ENCODE peak calls at places on chromosome 19, in five cellular contexts. One of them, this sample, is unnamed.
A peak's percentile ranks its signal among the peaks of the same experiment; 100 is the strongest.

GRCh38 chr19:44644391-44645016 is 794 bp downstream of the PVR start:
- DNase-seq in thoracic aorta: no peak
- DNase-seq in heart left ventricle: no peak
- DNase-seq in transverse colon: peak; percentile 27
- DNase-seq in foreskin fibroblast: peak; percentile 56
- DNase-seq in this sample: peak; percentile 21

GRCh38 chr19:55212447-55212846 is 3.1 kb upstream of the PTPRH start:
- DNase-seq in thoracic aorta: no peak
- DNase-seq in heart left ventricle: no peak
- DNase-seq in transverse colon: peak; percentile 67
- DNase-seq in foreskin fibroblast: no peak
- DNase-seq in this sample: no peak

GRCh38 chr19:21460686-21461085 is 44.7 kb upstream of the ZNF429 start:
- DNase-seq in thoracic aorta: no peak
- DNase-seq in heart left ventricle: no peak
- DNase-seq in transverse colon: no peak
- DNase-seq in foreskin fibroblast: no peak
- DNase-seq in this sample: no peak

GRCh38 chr19:33377586-33378475 is 4.3 kb downstream of the CEBPG start:
- DNase-seq in thoracic aorta: no peak
- DNase-seq in heart left ventricle: no peak
- DNase-seq in transverse colon: no peak
- DNase-seq in foreskin fibroblast: peak; percentile 51
- DNase-seq in this sample: no peak

GRCh38 chr19:31256601-31256990 is 92.6 kb downstream of the TSHZ3 start:
- DNase-seq in thoracic aorta: no peak
- DNase-seq in heart left ventricle: no peak
- DNase-seq in transverse colon: no peak
- DNase-seq in foreskin fibroblast: no peak
- DNase-seq in this sample: no peak

GRCh38 chr19:40625406-40626120 is 24.4 kb downstream of the LTBP4 start:
- DNase-seq in thoracic aorta: no peak
- DNase-seq in heart left ventricle: peak; percentile 51
- DNase-seq in transverse colon: no peak
- DNase-seq in foreskin fibroblast: no peak
- DNase-seq in this sample: no peak

GRCh38 chr19:2278504-2279158 is 3.3 kb downstream of the PEAK3 start:
- DNase-seq in thoracic aorta: no peak
- DNase-seq in heart left ventricle: no peak
- DNase-seq in transverse colon: peak; percentile 66
- DNase-seq in foreskin fibroblast: no peak
- DNase-seq in this sample: no peak

GRCh38 chr19:44958090-44958489 is 2.9 kb downstream of the CLPTM1 start:
- DNase-seq in thoracic aorta: no peak
- DNase-seq in heart left ventricle: no peak
- DNase-seq in transverse colon: no peak
- DNase-seq in foreskin fibroblast: no peak
- DNase-seq in this sample: no peak

GRCh38 chr19:15673176-15673654 is 328 bp downstream of the CYP4F12 start:
- DNase-seq in thoracic aorta: no peak
- DNase-seq in heart left ventricle: no peak
- DNase-seq in transverse colon: peak; percentile 43
- DNase-seq in foreskin fibroblast: no peak
- DNase-seq in this sample: no peak

DNA sequence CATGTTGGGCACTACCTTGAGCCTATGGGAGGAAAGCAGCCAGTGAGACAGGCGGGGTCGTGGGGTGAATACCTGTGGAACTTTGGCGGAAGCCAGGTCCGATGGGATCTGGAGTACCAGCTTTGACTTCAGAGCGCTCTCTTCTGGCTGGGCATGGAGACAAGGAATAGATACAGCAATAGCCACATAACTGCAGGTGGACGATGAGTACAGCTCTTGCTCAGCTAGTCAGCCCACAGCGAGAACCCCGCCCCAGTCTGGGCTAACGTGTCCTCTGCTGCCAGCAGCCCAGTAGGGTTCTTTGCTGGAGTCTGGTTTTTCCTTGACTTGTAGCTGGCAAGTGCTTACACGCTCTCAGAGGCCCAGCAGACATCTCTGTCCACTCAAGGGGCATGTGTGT is 83.4 kb downstream of the SIPA1L3 start:
- DNase-seq in thoracic aorta: no peak
- DNase-seq in heart left ventricle: no peak
- DNase-seq in transverse colon: no peak
- DNase-seq in foreskin fibroblast: no peak
- DNase-seq in this sample: no peak
- TF ChIP-seq CTCF in thoracic aorta: no peak
- TF ChIP-seq CTCF in heart left ventricle: no peak
- TF ChIP-seq CTCF in transverse colon: no peak
- TF ChIP-seq CTCF in foreskin fibroblast: no peak
- TF ChIP-seq CTCF in this sample: no peak

GRCh38 chr19:35142531-35143230 is 374 bp upstream of the FXYD7 start:
- DNase-seq in thoracic aorta: no peak
- DNase-seq in heart left ventricle: peak; percentile 79
- DNase-seq in transverse colon: peak; percentile 67
- DNase-seq in foreskin fibroblast: peak; percentile 63
- DNase-seq in this sample: no peak
- TF ChIP-seq CTCF in thoracic aorta: peak; percentile 63
- TF ChIP-seq CTCF in heart left ventricle: peak; percentile 62
- TF ChIP-seq CTCF in transverse colon: peak; percentile 80
- TF ChIP-seq CTCF in foreskin fibroblast: no peak
- TF ChIP-seq CTCF in this sample: peak; percentile 82

DNA sequence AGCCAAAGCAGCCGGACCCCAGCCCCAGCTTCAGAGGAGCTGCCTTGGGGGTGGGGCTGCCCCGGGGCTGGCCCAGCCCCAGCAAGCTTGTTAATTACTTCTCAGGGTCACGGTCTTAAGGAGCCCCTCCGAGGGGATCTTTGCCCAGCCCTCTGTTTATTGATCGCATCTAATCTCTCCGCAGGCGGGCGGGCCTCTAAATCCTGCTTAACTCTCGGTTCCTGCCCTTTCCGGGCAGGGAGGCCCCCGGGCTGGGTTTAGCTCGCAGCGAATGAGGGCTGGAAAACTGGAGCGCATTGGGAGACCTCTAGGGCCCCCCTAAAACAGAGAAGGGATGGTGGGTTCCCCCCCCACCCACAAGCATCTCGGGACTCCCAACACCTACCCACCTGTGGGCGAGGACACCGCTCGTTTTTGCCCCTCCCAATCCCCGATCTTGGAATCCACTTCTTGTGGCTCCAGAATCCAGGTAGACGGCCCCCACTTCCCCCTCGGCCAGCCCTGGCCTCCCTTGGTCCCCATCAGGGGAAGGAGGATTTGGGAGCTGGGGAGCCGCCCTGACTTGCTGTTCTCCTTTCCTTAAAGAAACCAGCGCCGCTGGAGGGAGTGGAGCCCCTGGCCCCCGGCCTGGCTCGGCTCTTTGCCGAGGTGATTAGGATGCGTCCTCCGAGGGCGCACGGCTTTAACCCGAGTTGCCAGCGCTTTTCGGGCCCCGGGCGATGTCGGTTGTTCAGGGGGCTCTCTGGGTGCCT is 59.5 kb upstream of the ADGRL1 start:
- DNase-seq in thoracic aorta: no peak
- DNase-seq in heart left ventricle: no peak
- DNase-seq in transverse colon: no peak
- DNase-seq in foreskin fibroblast: no peak
- DNase-seq in this sample: no peak
- TF ChIP-seq CTCF in thoracic aorta: no peak
- TF ChIP-seq CTCF in heart left ventricle: no peak
- TF ChIP-seq CTCF in transverse colon: no peak
- TF ChIP-seq CTCF in foreskin fibroblast: no peak
- TF ChIP-seq CTCF in this sample: no peak

GRCh38 chr19:695350-695949 is at the start of gene PRSS57:
- DNase-seq in thoracic aorta: no peak
- DNase-seq in heart left ventricle: no peak
- DNase-seq in transverse colon: no peak
- DNase-seq in foreskin fibroblast: no peak
- DNase-seq in this sample: no peak

GRCh38 chr19:690203-690602 is 5.0 kb downstream of the PRSS57 start:
- DNase-seq in thoracic aorta: no peak
- DNase-seq in heart left ventricle: no peak
- DNase-seq in transverse colon: no peak
- DNase-seq in foreskin fibroblast: no peak
- DNase-seq in this sample: no peak

GRCh38 chr19:688992-689391 is 6.3 kb downstream of the PRSS57 start:
- DNase-seq in thoracic aorta: no peak
- DNase-seq in heart left ventricle: no peak
- DNase-seq in transverse colon: no peak
- DNase-seq in foreskin fibroblast: no peak
- DNase-seq in this sample: no peak

DNA sequence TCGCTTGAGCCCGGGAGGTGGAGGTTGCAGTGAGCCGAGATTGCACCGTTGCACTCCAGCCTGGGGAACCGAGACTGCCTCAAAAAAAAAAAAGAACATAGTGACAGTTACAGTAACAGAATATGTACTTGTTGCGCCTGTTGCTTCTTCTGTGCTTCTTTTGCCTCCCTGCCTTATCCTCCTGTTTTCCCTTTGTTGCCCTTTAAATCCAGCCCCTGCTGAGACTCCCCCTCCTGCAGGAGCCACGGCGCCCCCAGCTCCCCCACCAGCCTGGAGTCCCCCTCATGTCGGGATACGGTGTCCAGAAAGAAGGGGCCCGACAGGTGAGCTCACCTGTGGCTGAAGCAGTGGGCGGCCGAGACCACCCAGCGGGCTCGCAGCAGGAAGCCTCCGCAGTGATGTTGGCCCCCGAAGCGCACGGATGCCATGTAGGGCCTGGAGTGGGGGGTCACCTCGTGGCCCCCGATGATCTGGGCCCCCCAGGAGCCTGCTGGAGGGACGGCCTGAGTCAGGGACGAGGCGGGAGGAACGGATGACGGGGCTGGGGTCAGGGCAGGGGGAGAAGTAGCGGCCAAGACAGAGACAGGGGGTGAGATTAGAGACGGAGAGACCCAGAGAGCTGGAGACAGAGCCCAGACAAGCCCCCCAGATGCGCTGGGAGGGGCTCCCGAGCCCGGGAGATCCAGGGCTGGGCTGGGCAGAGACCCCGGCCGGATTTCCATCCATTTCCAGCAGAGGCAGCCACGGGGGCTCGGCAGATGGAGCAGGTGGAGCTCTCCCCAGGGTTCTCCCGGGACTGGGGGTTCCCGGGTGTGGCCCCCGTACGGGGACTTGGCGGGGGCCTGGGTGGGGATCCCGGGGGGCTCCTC is 537 bp downstream of the PRSS57 start:
- DNase-seq in thoracic aorta: no peak
- DNase-seq in heart left ventricle: no peak
- DNase-seq in transverse colon: no peak
- DNase-seq in foreskin fibroblast: no peak
- DNase-seq in this sample: no peak
- TF ChIP-seq CTCF in thoracic aorta: no peak
- TF ChIP-seq CTCF in heart left ventricle: no peak
- TF ChIP-seq CTCF in transverse colon: no peak
- TF ChIP-seq CTCF in foreskin fibroblast: no peak
- TF ChIP-seq CTCF in this sample: no peak

GRCh38 chr19:41753936-41754529 is 1.3 kb upstream of the CEACAM6 start:
- DNase-seq in thoracic aorta: no peak
- DNase-seq in heart left ventricle: no peak
- DNase-seq in transverse colon: peak; percentile 77
- DNase-seq in foreskin fibroblast: peak; percentile 56
- DNase-seq in this sample: peak; percentile 21
- TF ChIP-seq CTCF in thoracic aorta: peak; percentile 40
- TF ChIP-seq CTCF in heart left ventricle: peak; percentile 55
- TF ChIP-seq CTCF in transverse colon: peak; percentile 80
- TF ChIP-seq CTCF in foreskin fibroblast: peak; percentile 63
- TF ChIP-seq CTCF in this sample: peak; percentile 81

GRCh38 chr19:5804516-5805464 is at the start of gene NRTN:
- DNase-seq in thoracic aorta: no peak
- DNase-seq in heart left ventricle: no peak
- DNase-seq in transverse colon: peak; percentile 67
- DNase-seq in foreskin fibroblast: no peak
- DNase-seq in this sample: no peak

GRCh38 chr19:5805465-5806132 is 732 bp downstream of the NRTN start:
- DNase-seq in thoracic aorta: no peak
- DNase-seq in heart left ventricle: peak; percentile 83
- DNase-seq in transverse colon: peak; percentile 87
- DNase-seq in foreskin fibroblast: peak; percentile 69
- DNase-seq in this sample: peak; percentile 25

GRCh38 chr19:5806905-5807304 is 2.0 kb downstream of the NRTN start:
- DNase-seq in thoracic aorta: no peak
- DNase-seq in heart left ventricle: no peak
- DNase-seq in transverse colon: no peak
- DNase-seq in foreskin fibroblast: no peak
- DNase-seq in this sample: no peak

GRCh38 chr19:5808120-5808816 is 3.4 kb downstream of the NRTN start:
- DNase-seq in thoracic aorta: no peak
- DNase-seq in heart left ventricle: no peak
- DNase-seq in transverse colon: no peak
- DNase-seq in foreskin fibroblast: no peak
- DNase-seq in this sample: no peak

GRCh38 chr19:5806133-5806489 is 1.2 kb downstream of the NRTN start:
- DNase-seq in thoracic aorta: no peak
- DNase-seq in heart left ventricle: no peak
- DNase-seq in transverse colon: no peak
- DNase-seq in foreskin fibroblast: no peak
- DNase-seq in this sample: no peak
- TF ChIP-seq CTCF in thoracic aorta: no peak
- TF ChIP-seq CTCF in heart left ventricle: no peak
- TF ChIP-seq CTCF in transverse colon: no peak
- TF ChIP-seq CTCF in foreskin fibroblast: no peak
- TF ChIP-seq CTCF in this sample: peak; percentile 26

GRCh38 chr19:36030264-36031148 is 2.2 kb downstream of the CLIP3 start:
- DNase-seq in thoracic aorta: no peak
- DNase-seq in heart left ventricle: no peak
- DNase-seq in transverse colon: no peak
- DNase-seq in foreskin fibroblast: peak; percentile 42
- DNase-seq in this sample: peak; percentile 16
- TF ChIP-seq CTCF in thoracic aorta: no peak
- TF ChIP-seq CTCF in heart left ventricle: no peak
- TF ChIP-seq CTCF in transverse colon: no peak
- TF ChIP-seq CTCF in foreskin fibroblast: peak; percentile 23
- TF ChIP-seq CTCF in this sample: peak; percentile 50

GRCh38 chr19:10230155-10230903 is 802 bp downstream of the S1PR2 start:
- DNase-seq in thoracic aorta: no peak
- DNase-seq in heart left ventricle: peak; percentile 76
- DNase-seq in transverse colon: peak; percentile 51
- DNase-seq in foreskin fibroblast: peak; percentile 73
- DNase-seq in this sample: no peak
- TF ChIP-seq CTCF in thoracic aorta: no peak
- TF ChIP-seq CTCF in heart left ventricle: no peak
- TF ChIP-seq CTCF in transverse colon: no peak
- TF ChIP-seq CTCF in foreskin fibroblast: peak; percentile 8
- TF ChIP-seq CTCF in this sample: no peak

GRCh38 chr19:58572818-58573657 is at the start of gene MZF1:
- DNase-seq in thoracic aorta: peak; percentile 100
- DNase-seq in heart left ventricle: peak; percentile 99
- DNase-seq in transverse colon: peak; percentile 100
- DNase-seq in foreskin fibroblast: peak; percentile 100
- DNase-seq in this sample: peak; percentile 100
- TF ChIP-seq CTCF in thoracic aorta: peak; percentile 38
- TF ChIP-seq CTCF in heart left ventricle: peak; percentile 12
- TF ChIP-seq CTCF in transverse colon: peak; percentile 19
- TF ChIP-seq CTCF in foreskin fibroblast: no peak
- TF ChIP-seq CTCF in this sample: peak; percentile 61